ENCODE peak calls at places on chromosomes 3 and 15, in nine cellular contexts. L is esophagus squamous epithelium; T is stomach; M is suprapubic skin; K is lower leg skin; I is AG09319; H is CD4-positive, alpha-beta T cell; B is cardiac fibroblast; Z is lower lobe of right lung. U is an unnamed sample.

GRCh38 chr3:120440001-120440703 is 10.6 kb downstream of the FSTL1 start:
- DNase-seq in L (no peak), T (no peak), M (peak; percentile 58), K (peak; percentile 68), I (no peak), H (no peak), B (no peak), Z (no peak), U (no peak)

GRCh38 chr3:13135811-13136321 is 62.6 kb upstream of the IQSEC1 start:
- DNase-seq in L (no peak), T (peak; percentile 14), M (peak; percentile 57), K (peak; percentile 78), I (no peak), H (no peak), B (no peak), Z (peak; percentile 36), U (no peak)

GRCh38 chr15:101025896-101026631 is 106.9 kb downstream of the LRRK1 start:
- DNase-seq in L (no peak), T (peak; percentile 22), M (peak; percentile 78), K (peak; percentile 72), I (no peak), H (no peak), B (no peak), Z (no peak), U (no peak)

GRCh38 chr15:80985976-80986375 is 3.6 kb downstream of the MESD start:
- DNase-seq in L (no peak), T (no peak), M (no peak), K (no peak), I (no peak), H (no peak), B (no peak), Z (no peak), U (no peak)

GRCh38 chr3:184358921-184359350 is 2.5 kb downstream of the CLCN2 start:
- DNase-seq in L (no peak), T (no peak), M (no peak), K (peak; percentile 80), I (no peak), H (no peak), B (no peak), Z (no peak), U (no peak)

GRCh38 chr15:66611257-66612053 is 45.7 kb upstream of the LCTL start:
- DNase-seq in L (no peak), T (peak; percentile 91), M (no peak), K (no peak), I (no peak), H (no peak), B (no peak), Z (peak; percentile 53), U (peak; percentile 52)

GRCh38 chr3:174931473-174931872 is 72.3 kb downstream of the NAALADL2 start:
- DNase-seq in L (no peak), T (no peak), M (no peak), K (no peak), I (no peak), H (no peak), B (no peak), Z (no peak), U (no peak)

GRCh38 chr3:122858373-122858772 is 63.5 kb downstream of the SLC49A4 start:
- DNase-seq in L (no peak), T (no peak), M (no peak), K (no peak), I (no peak), H (no peak), B (peak; percentile 65), Z (no peak), U (no peak)

GRCh38 chr3:105406268-105406667 is 39.6 kb downstream of the ALCAM start:
- DNase-seq in L (no peak), T (no peak), M (no peak), K (no peak), I (no peak), H (no peak), B (no peak), Z (no peak), U (no peak)

GRCh38 chr3:124381565-124382333 is 348.5 kb upstream of the UMPS start:
- DNase-seq in L (no peak), T (no peak), M (no peak), K (no peak), I (no peak), H (no peak), B (no peak), Z (no peak), U (no peak)

GRCh38 chr15:22735781-22736180 is 50.7 kb upstream of the NIPA1 start:
- DNase-seq in L (no peak), T (no peak), M (no peak), K (no peak), I (peak; percentile 18), H (no peak), B (peak; percentile 51), Z (no peak), U (no peak)

GRCh38 chr3:30811174-30811795 is 83.2 kb downstream of the GADL1 start:
- DNase-seq in L (no peak), T (no peak), M (no peak), K (no peak), I (no peak), H (no peak), B (no peak), Z (no peak), U (no peak)

DNA sequence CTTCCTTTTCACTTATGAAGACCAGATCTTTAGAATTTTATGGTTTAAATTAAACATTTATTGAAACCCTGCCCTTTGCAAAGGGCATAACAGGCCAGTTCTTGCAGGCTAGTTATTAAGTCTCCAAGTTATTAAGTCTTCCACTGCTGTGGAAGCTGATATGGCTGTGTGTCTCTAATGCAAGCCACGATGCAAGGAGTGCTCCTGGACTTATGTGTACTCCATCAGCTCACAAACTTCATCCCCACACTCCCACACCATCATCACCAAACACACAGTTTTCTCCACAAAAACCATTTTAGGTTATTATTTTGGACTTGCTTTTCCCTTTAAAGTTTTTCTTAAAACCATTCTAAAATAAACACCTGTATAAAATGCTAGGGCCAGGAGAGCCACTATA is 62.4 kb downstream of the ZIC4 start:
- DNase-seq in L (no peak), T (no peak), M (no peak), K (no peak), I (no peak), H (no peak), B (no peak), Z (no peak), U (no peak)
- TF ChIP-seq CTCF in L (no peak), T (no peak), M (no peak), K (no peak), I (no peak), H (no peak), B (no peak), Z (no peak), U (no peak)

GRCh38 chr3:138921316-138922292 is 25.3 kb downstream of the FOXL2 start:
- DNase-seq in L (no peak), T (no peak), M (no peak), K (no peak), I (no peak), H (no peak), B (peak; percentile 86), Z (no peak), U (no peak)

GRCh38 chr3:138915503-138916498 is 31.1 kb downstream of the FOXL2 start:
- DNase-seq in L (peak; percentile 55), T (peak; percentile 94), M (peak; percentile 96), K (peak; percentile 98), I (peak; percentile 88), H (peak; percentile 74), B (peak; percentile 96), Z (peak; percentile 96), U (peak; percentile 97)

GRCh38 chr3:138923531-138923994 is 23.4 kb downstream of the FOXL2 start:
- DNase-seq in L (peak; percentile 21), T (peak; percentile 91), M (peak; percentile 91), K (peak; percentile 96), I (no peak), H (peak; percentile 72), B (peak; percentile 92), Z (peak; percentile 87), U (peak; percentile 82)

GRCh38 chr3:138916824-138917223 is 30.1 kb downstream of the FOXL2 start:
- DNase-seq in L (no peak), T (peak; percentile 87), M (no peak), K (no peak), I (no peak), H (no peak), B (no peak), Z (peak; percentile 66), U (no peak)

DNA sequence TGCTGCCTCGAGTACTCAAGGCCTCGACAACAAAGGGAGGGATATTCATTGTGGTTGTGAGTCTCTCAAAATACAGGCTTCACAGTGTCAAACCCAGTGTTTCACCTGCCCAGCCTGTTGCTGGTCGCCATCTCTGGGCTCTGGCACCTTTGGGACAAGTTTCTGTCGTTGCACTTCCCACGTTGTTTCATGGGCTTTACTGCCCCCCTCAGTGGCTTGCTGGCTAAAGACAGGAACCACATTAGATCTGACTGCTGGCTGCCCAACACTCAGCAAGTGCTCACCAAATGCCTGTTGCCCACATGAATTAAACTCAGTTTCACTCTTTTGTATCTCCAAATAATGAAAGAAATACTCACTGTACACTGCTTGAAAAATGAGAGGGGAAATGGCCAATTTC is 27.6 kb downstream of the FOXL2 start:
- DNase-seq in L (no peak), T (no peak), M (no peak), K (no peak), I (no peak), H (no peak), B (no peak), Z (no peak), U (no peak)
- TF ChIP-seq CTCF in L (no peak), T (no peak), M (no peak), K (no peak), I (no peak), H (no peak), B (no peak), Z (no peak), U (no peak)

GRCh38 chr3:29668728-29669127 is 387.9 kb downstream of the RBMS3 start:
- DNase-seq in L (no peak), T (no peak), M (no peak), K (no peak), I (no peak), H (no peak), B (no peak), Z (no peak), U (no peak)
- TF ChIP-seq CTCF in L (no peak), T (no peak), M (no peak), K (no peak), I (no peak), H (no peak), B (peak; percentile 2), Z (no peak), U (no peak)

GRCh38 chr15:92393287-92393993 is at the start of gene ST8SIA2:
- DNase-seq in L (no peak), T (no peak), M (no peak), K (no peak), I (no peak), H (no peak), B (no peak), Z (no peak), U (peak; percentile 65)

GRCh38 chr15:92393994-92394326 is 279 bp downstream of the ST8SIA2 start:
- DNase-seq in L (no peak), T (no peak), M (no peak), K (no peak), I (no peak), H (no peak), B (no peak), Z (no peak), U (no peak)

GRCh38 chr15:92392966-92393286 is 755 bp upstream of the ST8SIA2 start:
- DNase-seq in L (no peak), T (no peak), M (no peak), K (no peak), I (no peak), H (no peak), B (no peak), Z (no peak), U (peak; percentile 30)

GRCh38 chr15:92392462-92392861 is 1.2 kb upstream of the ST8SIA2 start:
- DNase-seq in L (no peak), T (no peak), M (no peak), K (no peak), I (no peak), H (no peak), B (no peak), Z (no peak), U (no peak)

GRCh38 chr15:92391640-92392039 is 2.0 kb upstream of the ST8SIA2 start:
- DNase-seq in L (no peak), T (no peak), M (no peak), K (no peak), I (no peak), H (no peak), B (peak; percentile 7), Z (no peak), U (no peak)
- TF ChIP-seq CTCF in L (peak; percentile 51), T (no peak), M (no peak), K (no peak), I (peak; percentile 28), H (no peak), B (no peak), Z (no peak), U (peak; percentile 54)